ENCODE peak calls at places on chromosomes 11 and 22, in five cellular contexts. Q is AG10803, H is GM06990, L is AG09319, R is endodermal cell. B is an unnamed sample.

GRCh38 chr11:61553373-61554171 is 27.3 kb downstream of the SYT7 start:
- DNase-seq in Q (no peak), H (no peak), L (no peak), R (no peak), B (no peak)

GRCh38 chr11:61700221-61700620 is 20.0 kb downstream of the DAGLA start:
- DNase-seq in Q (peak), H (no peak), L (no peak), R (peak), B (no peak)

GRCh38 chr11:87307101-87307500 is 269.4 kb downstream of the TMEM135 start:
- DNase-seq in Q (no peak), H (no peak), L (no peak), R (no peak), B (no peak)

GRCh38 chr22:47218671-47219070 is 456.2 kb downstream of the TBC1D22A start:
- DNase-seq in Q (no peak), H (no peak), L (no peak), R (peak), B (no peak)

GRCh38 chr11:102647430-102647829 is 22.3 kb upstream of the MMP20 start:
- DNase-seq in Q (peak), H (no peak), L (no peak), R (no peak), B (no peak)

GRCh38 chr22:47187558-47187957 is 425.1 kb downstream of the TBC1D22A start:
- DNase-seq in Q (no peak), H (no peak), L (no peak), R (no peak), B (no peak)

GRCh38 chr11:2536440-2536989 is 91.7 kb downstream of the KCNQ1 start:
- DNase-seq in Q (no peak), H (no peak), L (no peak), R (peak), B (no peak)

GRCh38 chr22:23263651-23264555 is 83.6 kb downstream of the BCR start:
- DNase-seq in Q (no peak), H (peak), L (no peak), R (no peak), B (no peak)

GRCh38 chr11:22194907-22195306 is 2.0 kb downstream of the ANO5 start:
- DNase-seq in Q (no peak), H (no peak), L (no peak), R (no peak), B (no peak)

GRCh38 chr11:13238879-13239514 is 38.6 kb upstream of the BMAL1 start:
- DNase-seq in Q (peak), H (no peak), L (no peak), R (peak), B (peak)

GRCh38 chr11:7202412-7202811 is 49.3 kb upstream of the SYT9 start:
- DNase-seq in Q (no peak), H (no peak), L (no peak), R (no peak), B (no peak)

GRCh38 chr22:37462983-37463382 is 23.2 kb downstream of the MFNG start:
- DNase-seq in Q (peak), H (no peak), L (no peak), R (peak), B (no peak)

GRCh38 chr11:40125054-40125453 is 1334.4 kb downstream of the LRRC4C start:
- DNase-seq in Q (no peak), H (no peak), L (no peak), R (peak), B (no peak)

GRCh38 chr11:1652778-1653540 is 23.4 kb downstream of the KRTAP5-5 start:
- DNase-seq in Q (peak), H (peak), L (peak), R (peak), B (peak)

GRCh38 chr11:2076441-2076840 is 62.7 kb downstream of the IGF2 start:
- DNase-seq in Q (no peak), H (no peak), L (no peak), R (no peak), B (no peak)

GRCh38 chr11:82908311-82908710 is 6.8 kb downstream of the DDIAS start:
- DNase-seq in Q (no peak), H (no peak), L (no peak), R (no peak), B (no peak)

GRCh38 chr11:27635567-27636037 is 64.7 kb downstream of the BDNF start:
- DNase-seq in Q (no peak), H (no peak), L (no peak), R (no peak), B (no peak)

GRCh38 chr22:23088199-23088604 is 17.9 kb downstream of the GNAZ start:
- DNase-seq in Q (no peak), H (no peak), L (no peak), R (peak), B (no peak)

GRCh38 chr11:69075421-69076128 is 26.8 kb downstream of the TPCN2 start:
- DNase-seq in Q (peak), H (no peak), L (peak), R (no peak), B (no peak)

GRCh38 chr11:74749965-74750296 is 1.3 kb downstream of the RNF169 start:
- DNase-seq in Q (no peak), H (no peak), L (no peak), R (no peak), B (no peak)

GRCh38 chr11:2482745-2483144 is 37.9 kb downstream of the KCNQ1 start:
- DNase-seq in Q (no peak), H (no peak), L (no peak), R (no peak), B (no peak)

GRCh38 chr11:5604896-5605295 is 8.5 kb downstream of the TRIM6 start:
- DNase-seq in Q (no peak), H (no peak), L (no peak), R (no peak), B (no peak)

GRCh38 chr11:17601206-17602075 is 54.4 kb downstream of the OTOG start:
- DNase-seq in Q (no peak), H (no peak), L (no peak), R (peak), B (no peak)

GRCh38 chr11:9003573-9004309 is at the start of gene NRIP3:
- DNase-seq in Q (peak), H (peak), L (no peak), R (peak), B (peak)

GRCh38 chr22:48428556-48429371 is 1398.9 kb downstream of the BRD1 start:
- DNase-seq in Q (peak), H (no peak), L (no peak), R (peak), B (no peak)

GRCh38 chr22:46728470-46728869 is 9.6 kb downstream of the CERK start:
- DNase-seq in Q (no peak), H (no peak), L (no peak), R (no peak), B (no peak)

GRCh38 chr22:46088541-46089311 is 61.6 kb upstream of the PPARA start:
- DNase-seq in Q (peak), H (no peak), L (no peak), R (no peak), B (no peak)

DNA sequence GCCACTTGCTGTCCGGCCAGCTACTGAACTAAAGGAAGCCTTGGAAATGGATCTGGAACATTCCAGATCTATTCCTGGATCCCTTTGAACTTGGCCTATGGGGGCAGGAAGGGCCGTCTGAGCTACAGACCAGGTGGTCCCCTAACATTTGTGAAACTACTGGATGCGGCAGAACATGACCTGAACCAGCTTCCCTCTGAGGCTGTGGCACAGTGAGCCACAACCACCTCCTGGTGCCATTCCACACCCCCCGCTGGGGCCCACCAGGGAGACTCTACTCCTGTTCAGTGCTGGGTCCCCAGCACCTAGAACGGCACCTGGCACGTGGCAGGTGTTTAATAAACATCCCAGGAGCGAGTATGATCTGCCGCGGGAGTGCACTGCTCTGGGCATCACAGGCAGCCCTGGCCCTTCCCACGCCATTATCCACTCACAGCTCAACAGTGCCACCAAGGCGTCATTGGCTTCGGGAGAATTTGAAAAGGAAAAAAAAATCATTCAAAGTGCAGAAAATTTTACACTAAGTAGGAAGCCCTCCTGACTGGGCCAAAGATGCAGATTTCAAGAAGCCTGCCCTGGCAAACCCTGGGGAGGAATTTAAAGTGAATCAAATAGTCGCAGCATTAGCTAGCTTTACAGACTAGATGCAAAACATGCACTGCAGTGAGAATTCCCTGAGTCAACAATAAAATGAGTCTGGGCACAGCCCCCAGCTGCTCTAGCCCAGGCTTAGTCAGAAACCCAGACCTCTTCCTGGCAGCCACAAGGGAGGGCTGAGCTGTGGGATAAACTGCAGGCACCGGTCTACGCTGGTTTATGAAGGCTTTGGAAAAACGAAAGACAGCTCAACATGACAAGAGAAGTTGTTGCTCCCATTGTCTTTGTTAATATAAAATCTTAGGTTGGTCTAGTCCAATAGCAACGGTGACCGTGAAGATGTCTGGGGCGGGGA is 14.3 kb upstream of the EFCAB6 start:
- DNase-seq in Q (peak), H (no peak), L (no peak), R (peak), B (no peak)
- TF ChIP-seq CTCF in Q (peak), H (peak), L (peak), R (peak), B (peak)

GRCh38 chr11:118928108-118928869 is 2.6 kb upstream of the BCL9L start:
- DNase-seq in Q (peak), H (peak), L (peak), R (peak), B (peak)

GRCh38 chr11:118928870-118929495 is 3.3 kb upstream of the BCL9L start:
- DNase-seq in Q (peak), H (no peak), L (no peak), R (no peak), B (no peak)

GRCh38 chr11:118929496-118930151 is 3.9 kb upstream of the BCL9L start:
- DNase-seq in Q (peak), H (peak), L (no peak), R (peak), B (peak)

GRCh38 chr11:118930152-118930712 is 4.5 kb upstream of the BCL9L start:
- DNase-seq in Q (peak), H (peak), L (no peak), R (peak), B (peak)

GRCh38 chr11:118927554-118928107 is 1.9 kb upstream of the BCL9L start:
- DNase-seq in Q (no peak), H (no peak), L (no peak), R (no peak), B (no peak)
- TF ChIP-seq CTCF in Q (no peak), H (no peak), L (no peak), R (no peak), B (no peak)

GRCh38 chr11:60347084-60347797 is 20.2 kb downstream of the MS4A6E start:
- DNase-seq in Q (no peak), H (no peak), L (no peak), R (no peak), B (no peak)
- TF ChIP-seq CTCF in Q (no peak), H (no peak), L (no peak), R (no peak), B (no peak)

DNA sequence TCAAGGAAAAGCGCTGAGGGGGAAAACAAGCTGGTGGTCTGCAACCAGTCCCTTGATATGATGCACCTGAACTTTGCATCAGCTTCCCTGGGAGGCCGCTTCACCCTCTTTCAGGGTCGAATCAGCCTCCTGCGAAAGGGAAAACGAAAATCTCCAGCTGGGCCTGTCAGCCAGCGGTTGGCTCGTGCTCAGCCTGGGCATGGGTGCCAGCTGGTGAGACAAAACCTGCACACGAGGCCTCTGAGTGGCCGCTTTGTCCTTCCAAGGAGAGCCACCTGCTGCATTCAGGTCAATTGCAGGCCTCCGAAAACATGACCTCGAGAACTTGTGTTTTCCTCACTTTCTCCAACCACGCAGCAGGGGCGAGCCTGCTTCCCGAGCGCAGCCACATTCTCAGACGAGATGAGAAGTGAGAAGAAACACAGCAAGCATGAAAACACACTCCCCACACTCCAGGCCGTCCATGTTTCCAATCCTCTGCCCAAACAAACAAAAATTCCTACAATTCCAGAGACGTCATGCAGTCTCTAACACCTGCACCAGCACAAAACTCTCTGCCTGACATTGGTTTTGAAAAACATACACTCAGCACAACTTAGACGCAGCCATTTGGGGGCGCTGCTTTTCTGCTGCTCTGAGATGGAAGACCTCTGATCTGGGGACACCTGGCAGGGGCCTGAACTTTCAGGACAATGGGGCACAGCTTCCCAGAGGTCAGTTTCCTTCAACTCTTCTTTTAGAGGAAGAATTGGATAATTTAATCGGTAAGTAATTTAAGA is 77.1 kb downstream of the DHCR7 start:
- DNase-seq in Q (no peak), H (no peak), L (no peak), R (peak), B (no peak)
- TF ChIP-seq CTCF in Q (no peak), H (peak), L (no peak), R (peak), B (no peak)

GRCh38 chr11:126407101-126407521 is 51.6 kb downstream of the ST3GAL4 start:
- DNase-seq in Q (no peak), H (no peak), L (no peak), R (no peak), B (no peak)
- TF ChIP-seq CTCF in Q (no peak), H (no peak), L (no peak), R (no peak), B (no peak)

GRCh38 chr11:131916633-131917032 is 546.2 kb downstream of the NTM start:
- DNase-seq in Q (peak), H (no peak), L (no peak), R (no peak), B (no peak)

GRCh38 chr11:131917634-131918384 is 547.4 kb downstream of the NTM start:
- DNase-seq in Q (no peak), H (no peak), L (no peak), R (no peak), B (no peak)

GRCh38 chr11:131913267-131913666 is 542.9 kb downstream of the NTM start:
- DNase-seq in Q (no peak), H (no peak), L (no peak), R (no peak), B (no peak)

GRCh38 chr11:131912127-131912526 is 541.7 kb downstream of the NTM start:
- DNase-seq in Q (no peak), H (no peak), L (no peak), R (no peak), B (no peak)

GRCh38 chr11:131914299-131914902 is 544.0 kb downstream of the NTM start:
- DNase-seq in Q (peak), H (no peak), L (no peak), R (no peak), B (no peak)
- TF ChIP-seq CTCF in Q (peak), H (peak), L (peak), R (peak), B (no peak)

GRCh38 chr11:47257518-47258316 is at the start of gene NR1H3:
- DNase-seq in Q (peak), H (no peak), L (no peak), R (peak), B (peak)
- TF ChIP-seq CTCF in Q (peak), H (peak), L (peak), R (peak), B (peak)